ENCODE peak calls at places on chromosomes 7 and 10, in five cellular contexts. I is PC-9, R is T-helper 2 cell, B is hepatic stellate cell, J is fibroblast of mammary gland. E is an unnamed sample.

GRCh38 chr7:114414151-114415053 is at the start of gene FOXP2:
- DNase-seq in I (no peak), R (no peak), B (no peak), J (peak), E (no peak)

GRCh38 chr7:124031919-124032318 is 948 bp downstream of the TMEM229A start:
- DNase-seq in I (no peak), R (no peak), B (no peak), J (no peak), E (no peak)

GRCh38 chr7:139827042-139827441 is 2.0 kb upstream of the TBXAS1 start:
- DNase-seq in I (no peak), R (no peak), B (no peak), J (no peak), E (no peak)

GRCh38 chr7:2231992-2232765 is 566 bp downstream of the MAD1L1 start:
- DNase-seq in I (no peak), R (no peak), B (peak), J (no peak), E (no peak)

GRCh38 chr10:103067951-103068350 is 125.1 kb downstream of the NT5C2 start:
- DNase-seq in I (no peak), R (no peak), B (no peak), J (peak), E (peak)

GRCh38 chr7:65798111-65799075 is 74.5 kb upstream of the VKORC1L1 start:
- DNase-seq in I (no peak), R (no peak), B (no peak), J (peak), E (no peak)

GRCh38 chr7:128737867-128738390 is 1.2 kb upstream of the CALU start:
- DNase-seq in I (peak), R (no peak), B (peak), J (peak), E (no peak)

GRCh38 chr10:24697080-24697479 is 26.6 kb downstream of the ARHGAP21 start:
- DNase-seq in I (no peak), R (no peak), B (no peak), J (no peak), E (no peak)

GRCh38 chr10:35517431-35518181 is 87.5 kb upstream of the GJD4 start:
- DNase-seq in I (no peak), R (no peak), B (no peak), J (peak), E (no peak)

GRCh38 chr10:132990684-132991545 is 48.5 kb upstream of the CFAP46 start:
- DNase-seq in I (no peak), R (no peak), B (no peak), J (no peak), E (no peak)

GRCh38 chr10:48940372-48940771 is 732 bp upstream of the LRRC18 start:
- DNase-seq in I (no peak), R (no peak), B (no peak), J (no peak), E (no peak)

GRCh38 chr10:102408081-102408727 is 10.4 kb downstream of the PSD start:
- DNase-seq in I (no peak), R (no peak), B (no peak), J (peak), E (no peak)

GRCh38 chr10:11164806-11165590 is 147.3 kb downstream of the CELF2 start:
- DNase-seq in I (no peak), R (peak), B (no peak), J (peak), E (peak)

GRCh38 chr7:479115-479947 is 40.3 kb downstream of the PDGFA start:
- DNase-seq in I (no peak), R (no peak), B (no peak), J (no peak), E (no peak)

GRCh38 chr10:35998036-35998435 is 355.9 kb upstream of the FZD8 start:
- DNase-seq in I (no peak), R (no peak), B (no peak), J (no peak), E (no peak)

GRCh38 chr10:4285121-4285520 is 500.1 kb upstream of the KLF6 start:
- DNase-seq in I (no peak), R (no peak), B (no peak), J (no peak), E (peak)

GRCh38 chr7:20482071-20482470 is 133.4 kb upstream of the ABCB5 start:
- DNase-seq in I (no peak), R (no peak), B (no peak), J (no peak), E (no peak)

GRCh38 chr10:33073641-33074410 is 115.8 kb upstream of the ITGB1 start:
- DNase-seq in I (no peak), R (no peak), B (no peak), J (peak), E (no peak)

GRCh38 chr10:97468162-97468561 is 22.2 kb downstream of the ZDHHC16 start:
- DNase-seq in I (no peak), R (no peak), B (no peak), J (no peak), E (no peak)

GRCh38 chr7:68176974-68177373 is 1180.3 kb downstream of the TYW1 start:
- DNase-seq in I (peak), R (no peak), B (no peak), J (peak), E (peak)

E was measured in lower leg skin.